ENCODE peak calls at places on chromosomes 16 and 17, in six cellular contexts. J, I, T, P, U and W are unnamed samples.
A peak's percentile ranks its signal among the peaks of the same experiment; 100 is the strongest.

GRCh38 chr17:39222151-39222550 is 3.6 kb downstream of the STAC2 start:
- DNase-seq in I (no peak), T (no peak), P (no peak), U (no peak), J (no peak), W (no peak)

GRCh38 chr17:66302761-66303626 is 581 bp downstream of the PRKCA start:
- DNase-seq in P (peak; percentile 63), U (peak; percentile 58), T (peak; percentile 34), I (peak; percentile 52), J (peak; percentile 52), W (peak; percentile 34)

GRCh38 chr17:19958023-19958422 is 19.6 kb downstream of the AKAP10 start:
- DNase-seq in J (no peak), P (peak; percentile 71), U (peak; percentile 76), I (no peak), T (peak; percentile 50), W (no peak)

GRCh38 chr16:72014675-72015074 is 6.1 kb downstream of the DHODH start:
- DNase-seq in T (no peak), J (no peak), I (no peak), U (no peak), P (no peak), W (no peak)

GRCh38 chr17:10126554-10127493 is 71.6 kb downstream of the GAS7 start:
- DNase-seq in P (no peak), T (no peak), J (no peak), U (no peak), I (no peak), W (no peak)

GRCh38 chr16:84423416-84423837 is 55.1 kb downstream of the ATP2C2 start:
- DNase-seq in I (no peak), T (peak; percentile 44), P (peak; percentile 32), J (no peak), U (peak; percentile 66), W (no peak)

GRCh38 chr17:73228748-73229236 is 32.9 kb downstream of the CPSF4L start:
- DNase-seq in J (no peak), T (no peak), I (peak; percentile 17), U (peak; percentile 86), P (peak; percentile 87), W (no peak)

GRCh38 chr17:7429722-7430121 is 1.1 kb downstream of the SPEM3 start:
- DNase-seq in P (no peak), T (no peak), U (no peak), J (no peak), I (no peak), W (no peak)

GRCh38 chr17:49656247-49656646 is 21.6 kb downstream of the SPOP start:
- DNase-seq in J (no peak), P (no peak), U (no peak), I (no peak), T (no peak), W (no peak)

GRCh38 chr16:65889533-65889966 is 476.9 kb upstream of the CDH5 start:
- DNase-seq in P (peak; percentile 87), J (no peak), T (no peak), I (no peak), U (no peak), W (no peak)